ENCODE peak calls at places on chromosomes 5 and 9, in six cellular contexts. W, R, E, I, K and J are unnamed samples.

GRCh38 chr9:135343733-135344522 is 135.7 kb upstream of the PPP1R26 start:
- DNase-seq in W (peak; percentile 35), R (peak; percentile 29), K (peak; percentile 90), I (peak; percentile 32), E (peak; percentile 56), J (no peak)

GRCh38 chr9:98974994-98975712 is 31.4 kb downstream of the COL15A1 start:
- DNase-seq in K (peak; percentile 83), I (peak; percentile 75), W (peak; percentile 85), R (peak; percentile 79), E (peak; percentile 89), J (peak; percentile 69)

GRCh38 chr9:4496497-4496896 is 6.2 kb downstream of the SLC1A1 start:
- DNase-seq in W (no peak), E (no peak), K (no peak), I (no peak), R (no peak), J (no peak)

GRCh38 chr9:84857224-84857623 is 187.7 kb downstream of the NTRK2 start:
- DNase-seq in W (no peak), I (peak; percentile 48), R (no peak), E (no peak), K (no peak), J (no peak)

GRCh38 chr9:72351538-72352453 is 13.2 kb downstream of the ZFAND5 start:
- DNase-seq in E (no peak), W (peak; percentile 85), R (no peak), K (no peak), I (peak; percentile 88), J (peak; percentile 74)

GRCh38 chr9:132266017-132266416 is 88.8 kb downstream of the SETX start:
- DNase-seq in W (no peak), K (no peak), R (no peak), E (no peak), I (no peak), J (no peak)

GRCh38 chr9:89405832-89406231 is 87.5 kb downstream of the SECISBP2 start:
- DNase-seq in K (no peak), R (no peak), W (no peak), I (no peak), E (no peak), J (no peak)

GRCh38 chr5:140806834-140807775 is at the start of gene PCDHA4:
- DNase-seq in R (no peak), I (peak; percentile 25), K (peak; percentile 67), W (peak; percentile 17), E (peak; percentile 41), J (no peak)

GRCh38 chr9:35954942-35955546 is 2.9 kb downstream of the OR2S2 start:
- DNase-seq in W (peak; percentile 88), R (no peak), I (peak; percentile 89), K (peak; percentile 75), E (peak; percentile 71), J (peak; percentile 77)

GRCh38 chr5:176534640-176535039 is 2.6 kb downstream of the RNF44 start:
- DNase-seq in W (no peak), K (no peak), R (no peak), E (peak; percentile 56), I (no peak), J (no peak)

GRCh38 chr9:6805532-6805931 is 47.8 kb downstream of the KDM4C start:
- DNase-seq in W (peak; percentile 78), R (no peak), E (no peak), I (peak; percentile 77), K (no peak), J (peak; percentile 32)

GRCh38 chr9:114410910-114411309 is 23.1 kb upstream of the AKNA start:
- DNase-seq in I (no peak), R (no peak), W (no peak), E (no peak), K (no peak), J (no peak)

GRCh38 chr9:71703172-71703872 is 65.0 kb downstream of the CEMIP2 start:
- DNase-seq in E (no peak), W (peak; percentile 48), I (peak; percentile 40), K (no peak), R (no peak), J (no peak)

GRCh38 chr5:132458651-132459030 is 31.9 kb downstream of the IRF1 start:
- DNase-seq in I (peak; percentile 69), E (no peak), W (peak; percentile 73), K (no peak), R (no peak), J (peak; percentile 67)

GRCh38 chr5:142296914-142297417 is 27.9 kb downstream of the SPRY4 start:
- DNase-seq in K (peak; percentile 88), R (no peak), W (peak; percentile 49), E (no peak), I (peak; percentile 90), J (peak; percentile 72)

GRCh38 chr5:95620030-95620869 is at the start of gene GPR150:
- DNase-seq in K (peak; percentile 61), E (peak; percentile 58), W (peak; percentile 81), I (peak; percentile 52), R (no peak), J (peak; percentile 18)

GRCh38 chr9:136257381-136258298 is 12.0 kb upstream of the QSOX2 start:
- DNase-seq in W (no peak), R (no peak), E (no peak), K (no peak), I (no peak), J (no peak)

GRCh38 chr5:179319123-179319522 is 26.1 kb downstream of the ADAMTS2 start:
- DNase-seq in I (no peak), E (no peak), K (no peak), R (no peak), W (no peak), J (no peak)

GRCh38 chr9:137832191-137832700 is 45.3 kb upstream of the CACNA1B start:
- DNase-seq in W (no peak), I (no peak), K (no peak), R (no peak), E (no peak), J (no peak)

GRCh38 chr5:91885291-91886265 is 502.5 kb upstream of the ARRDC3 start:
- DNase-seq in E (no peak), I (no peak), R (no peak), K (no peak), W (peak; percentile 2), J (no peak)

DNA sequence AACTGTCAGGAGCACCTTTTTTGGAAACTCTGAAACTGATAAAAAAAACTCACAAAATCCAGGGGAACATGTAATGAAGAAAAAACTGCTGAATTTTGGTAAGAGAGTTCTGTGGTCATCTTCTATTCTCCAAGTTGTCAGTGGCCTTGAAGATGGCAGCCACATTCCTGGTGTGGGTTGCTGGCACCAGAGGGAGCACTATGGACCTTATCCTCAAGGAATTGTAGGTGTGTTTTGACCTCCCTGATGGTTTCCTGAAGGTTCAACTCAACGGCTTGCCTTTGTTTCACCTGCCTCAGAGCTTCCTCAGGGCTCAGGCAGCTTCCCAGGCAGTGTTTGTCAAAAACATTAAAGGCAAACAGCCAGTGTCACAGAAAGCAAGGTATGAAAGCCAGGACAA is 2.2 kb upstream of the SLC38A9 start:
- DNase-seq in K (no peak), I (no peak), E (peak; percentile 50), R (no peak), W (peak; percentile 5), J (no peak)
- TF ChIP-seq CTCF in K (no peak), I (no peak), E (no peak), R (no peak), W (no peak), J (peak; percentile 46)

DNA sequence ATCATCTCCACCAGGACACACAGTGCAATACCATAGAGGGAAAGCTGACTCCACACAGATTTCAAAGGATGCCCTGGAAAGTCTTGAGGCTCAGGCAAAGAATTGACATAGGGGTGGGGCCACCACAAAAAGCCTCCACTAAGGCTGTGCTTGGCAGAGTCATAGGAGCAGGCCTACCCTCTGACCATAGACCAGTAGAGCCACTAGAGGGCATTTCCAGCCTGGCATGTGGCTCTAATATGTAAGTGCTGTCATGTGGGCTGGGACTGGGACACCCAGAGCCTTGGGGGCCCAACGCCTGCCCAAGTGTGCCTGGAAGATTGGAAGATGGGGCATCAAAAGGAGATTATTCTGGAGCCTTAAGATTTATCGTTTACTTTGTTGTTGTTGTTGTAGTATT is 726.0 kb downstream of the DNAH5 start:
- DNase-seq in W (no peak), E (no peak), I (peak; percentile 5), K (no peak), R (no peak), J (no peak)
- TF ChIP-seq CTCF in W (no peak), E (no peak), I (no peak), K (no peak), R (no peak), J (no peak)

DNA sequence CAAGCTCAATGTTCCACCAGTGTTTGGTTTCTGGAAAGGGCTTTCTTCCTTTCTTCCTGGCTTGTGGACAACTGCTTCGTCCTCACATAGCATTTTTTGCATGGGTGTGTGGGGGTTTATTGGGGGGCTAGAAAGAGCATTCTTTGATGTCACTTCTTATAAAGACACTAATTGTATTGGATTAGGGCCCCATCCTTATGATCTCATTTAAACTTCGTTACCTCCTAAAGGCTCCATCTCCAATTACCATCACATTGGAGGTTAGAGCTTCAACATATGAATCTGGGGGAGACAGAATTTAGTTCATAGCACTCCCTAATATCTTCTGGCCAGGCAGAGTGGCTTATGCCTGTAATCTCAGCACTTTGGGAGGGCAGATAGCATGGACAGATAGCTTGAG is 6.1 kb upstream of the MACROH2A1 start:
- DNase-seq in W (no peak), R (no peak), K (no peak), E (no peak), I (no peak), J (no peak)
- TF ChIP-seq CTCF in W (no peak), R (no peak), K (no peak), E (no peak), I (no peak), J (no peak)

GRCh38 chr5:75667586-75667985 is 49.7 kb downstream of the POC5 start:
- DNase-seq in K (no peak), I (no peak), R (no peak), W (no peak), E (no peak), J (no peak)
- TF ChIP-seq CTCF in K (no peak), I (no peak), R (no peak), W (no peak), E (no peak), J (peak; percentile 45)

GRCh38 chr5:159668556-159668955 is 247.7 kb upstream of the ADRA1B start:
- DNase-seq in E (no peak), R (no peak), I (no peak), K (no peak), W (no peak), J (no peak)
- TF ChIP-seq CTCF in E (no peak), R (no peak), I (no peak), K (no peak), W (no peak), J (no peak)

GRCh38 chr9:105447814-105448812 is at the start of gene FSD1L:
- DNase-seq in E (peak; percentile 95), I (peak; percentile 91), K (peak; percentile 97), W (peak; percentile 97), R (peak; percentile 78), J (peak; percentile 89)
- TF ChIP-seq CTCF in E (no peak), I (peak; percentile 10), K (peak; percentile 45), W (no peak), R (peak; percentile 6), J (peak; percentile 19)